ENCODE peak calls at places on chromosome 4, in eight cellular contexts. V, W, H, I, A, B, L and R are unnamed samples.

GRCh38 chr4:29307755-29308154 is 1412.4 kb upstream of the PCDH7 start:
- DNase-seq in H (no peak), B (no peak), V (no peak), W (no peak), L (no peak), I (no peak), A (no peak), R (no peak)

GRCh38 chr4:76947369-76947768 is 2.2 kb upstream of the SEPTIN11 start:
- DNase-seq in H (no peak), W (no peak), B (no peak), A (no peak), V (peak; percentile 57), L (no peak), I (no peak), R (peak; percentile 64)

GRCh38 chr4:72063726-72064125 is 31.9 kb downstream of the NPFFR2 start:
- DNase-seq in B (no peak), W (no peak), H (no peak), A (no peak), I (no peak), L (no peak), V (peak; percentile 20), R (no peak)

GRCh38 chr4:23819041-23819511 is 70.8 kb downstream of the PPARGC1A start:
- DNase-seq in V (peak; percentile 11), H (no peak), W (no peak), I (no peak), A (peak; percentile 84), B (no peak), L (no peak), R (peak; percentile 9)

GRCh38 chr4:124713213-124713592 is 671 bp upstream of the ANKRD50 start:
- DNase-seq in V (peak; percentile 74), H (peak; percentile 77), W (peak; percentile 63), L (peak; percentile 86), I (peak; percentile 67), A (peak; percentile 77), B (peak; percentile 82), R (peak; percentile 85)

GRCh38 chr4:4248036-4248884 is at the start of gene TMEM128:
- DNase-seq in H (peak; percentile 95), A (peak; percentile 91), L (peak; percentile 96), B (peak; percentile 96), W (peak; percentile 87), V (peak; percentile 95), I (peak; percentile 97), R (peak; percentile 94)

GRCh38 chr4:31341601-31342375 is 621.6 kb downstream of the PCDH7 start:
- DNase-seq in I (no peak), H (no peak), W (no peak), B (no peak), A (no peak), V (no peak), L (no peak), R (no peak)

GRCh38 chr4:128538111-128538882 is 250.7 kb upstream of the PGRMC2 start:
- DNase-seq in B (no peak), L (no peak), H (no peak), V (no peak), W (no peak), A (no peak), I (no peak), R (no peak)

GRCh38 chr4:8461086-8461485 is 20.5 kb downstream of the TRMT44 start:
- DNase-seq in I (no peak), H (no peak), W (no peak), L (no peak), A (no peak), V (no peak), B (no peak), R (no peak)

GRCh38 chr4:7813674-7814073 is 126.0 kb downstream of the AFAP1 start:
- DNase-seq in W (peak; percentile 41), V (peak; percentile 93), H (no peak), B (no peak), I (no peak), A (peak; percentile 85), L (no peak), R (peak; percentile 51)

GRCh38 chr4:4492161-4492847 is 49.5 kb downstream of the STX18 start:
- DNase-seq in I (no peak), W (peak; percentile 45), H (no peak), B (no peak), V (peak; percentile 83), A (no peak), L (no peak), R (peak; percentile 38)

GRCh38 chr4:139214039-139214534 is 37.1 kb upstream of the ELF2 start:
- DNase-seq in W (no peak), B (no peak), A (no peak), V (peak; percentile 44), L (peak; percentile 56), H (peak; percentile 71), I (peak; percentile 30), R (no peak)

GRCh38 chr4:5572114-5572513 is 136.2 kb downstream of the EVC2 start:
- DNase-seq in I (no peak), A (no peak), V (no peak), L (no peak), H (no peak), W (no peak), B (no peak), R (peak; percentile 71)

GRCh38 chr4:172842759-172843158 is 325.9 kb upstream of the GALNT7 start:
- DNase-seq in V (no peak), B (no peak), H (no peak), W (no peak), L (no peak), A (no peak), I (no peak), R (no peak)

GRCh38 chr4:5469151-5469775 is 239.1 kb downstream of the EVC2 start:
- DNase-seq in I (no peak), H (no peak), A (no peak), B (no peak), V (no peak), L (no peak), W (no peak), R (no peak)

GRCh38 chr4:134905061-134905460 is 703.5 kb upstream of the PABPC4L start:
- DNase-seq in H (no peak), A (no peak), L (no peak), B (no peak), W (no peak), V (no peak), I (no peak), R (no peak)
- TF ChIP-seq CTCF in H (no peak), A (no peak), L (no peak), B (no peak), W (no peak), V (no peak), I (no peak), R (no peak)

DNA sequence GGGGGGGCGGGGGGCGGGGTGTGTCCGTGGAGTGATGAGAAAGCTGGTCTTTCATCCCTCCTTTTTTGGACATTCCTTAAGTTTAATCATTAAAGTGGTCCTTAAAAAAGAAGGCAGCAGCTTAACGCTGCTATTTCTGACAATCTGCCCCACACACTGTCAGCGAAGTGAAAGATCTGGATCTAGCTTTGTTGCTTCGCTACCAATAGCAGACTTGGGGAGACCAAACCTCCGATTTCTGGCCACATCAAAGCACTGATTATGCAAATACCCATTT is 5.9 kb downstream of the NEUROG2 start:
- DNase-seq in W (no peak), B (no peak), A (no peak), L (no peak), H (no peak), I (no peak), V (no peak), R (no peak)
- H3K4me3 ChIP-seq in W (peak overlapping the region; percentile 6), B (no peak overlapping the region), A (no peak overlapping the region), L (no peak overlapping the region), H (no peak overlapping the region), I (no peak overlapping the region), V (no peak overlapping the region), R (no peak overlapping the region)

DNA sequence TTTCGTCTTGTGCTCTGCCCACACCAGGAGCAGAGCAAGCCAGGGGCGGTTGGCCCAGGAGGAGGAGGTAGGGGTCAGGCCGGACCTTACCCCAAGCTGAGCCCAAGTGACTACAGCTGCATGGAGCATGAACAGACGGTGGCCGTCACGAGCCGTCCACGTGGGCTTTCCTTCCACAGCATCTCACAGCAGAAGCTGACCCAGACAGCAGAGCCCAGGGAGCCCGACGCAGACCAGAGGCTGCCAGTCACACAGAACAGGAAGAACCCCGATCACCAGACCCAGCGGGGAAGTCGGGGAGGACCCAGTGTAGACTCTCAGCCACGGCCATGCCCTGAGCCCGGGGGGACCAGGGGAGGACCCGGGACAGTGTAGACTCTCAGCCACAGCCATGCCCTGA is 58.0 kb downstream of the FAM53A start:
- DNase-seq in L (no peak), B (peak; percentile 48), I (no peak), V (no peak), A (no peak), W (no peak), H (no peak), R (no peak)
- TF ChIP-seq CTCF in L (no peak), B (no peak), I (no peak), V (no peak), A (no peak), W (no peak), H (no peak), R (no peak)

GRCh38 chr4:89403826-89404225 is 96.2 kb upstream of the GPRIN3 start:
- DNase-seq in W (no peak), L (no peak), A (no peak), H (no peak), I (no peak), V (no peak), B (no peak), R (no peak)
- H3K4me3 ChIP-seq in W (no peak overlapping the region), L (no peak overlapping the region), A (no peak overlapping the region), H (no peak overlapping the region), I (no peak overlapping the region), V (no peak overlapping the region), B (no peak overlapping the region), R (no peak overlapping the region)

GRCh38 chr4:107743532-107743931 is 23.5 kb upstream of the PAPSS1 start:
- DNase-seq in V (peak; percentile 30), B (no peak), L (no peak), H (no peak), A (no peak), W (no peak), I (no peak), R (no peak)

GRCh38 chr4:107740950-107741701 is 21.1 kb upstream of the PAPSS1 start:
- DNase-seq in W (peak; percentile 76), I (peak; percentile 28), H (peak; percentile 73), V (peak; percentile 91), B (no peak), A (peak; percentile 22), L (peak; percentile 64), R (peak; percentile 60)

GRCh38 chr4:107742791-107743190 is 22.8 kb upstream of the PAPSS1 start:
- DNase-seq in L (no peak), H (no peak), B (no peak), A (no peak), I (no peak), V (no peak), W (no peak), R (no peak)

GRCh38 chr4:107740381-107740780 is 20.3 kb upstream of the PAPSS1 start:
- DNase-seq in W (no peak), B (no peak), A (no peak), I (peak; percentile 14), H (no peak), V (no peak), L (no peak), R (peak; percentile 45)

DNA sequence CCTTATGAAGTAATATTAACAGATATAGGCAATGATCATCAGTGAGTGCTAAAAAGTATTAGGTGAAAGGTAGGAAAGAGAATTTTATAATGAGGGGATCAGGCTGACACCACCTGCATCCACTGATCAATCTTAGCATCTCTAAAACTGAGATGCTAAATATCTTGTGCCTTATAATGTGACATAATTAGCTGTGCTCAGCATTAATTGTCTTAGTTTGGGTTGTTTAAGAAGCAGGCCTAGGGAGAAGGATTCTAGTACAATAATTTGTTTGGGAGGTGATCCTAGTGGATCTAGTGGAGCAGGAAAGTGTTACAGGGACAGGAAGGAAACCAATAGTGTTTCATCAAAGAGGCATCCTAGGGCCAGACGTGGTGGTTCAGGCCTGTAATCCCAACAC is 22.2 kb upstream of the PAPSS1 start:
- DNase-seq in L (no peak), I (no peak), W (no peak), V (no peak), H (no peak), A (no peak), B (no peak), R (no peak)
- TF ChIP-seq CTCF in L (no peak), I (no peak), W (no peak), V (no peak), H (no peak), A (no peak), B (no peak), R (no peak)